ENCODE peak calls at places on chromosomes 4 and X, in eight cellular contexts. T is right lobe of liver; G is body of pancreas; O is hepatocyte; V is pancreas; D is suprapubic skin; W is sigmoid colon; B is CD8-positive, alpha-beta T cell. U is an unnamed sample. For H3K4me1, the result is how much of the 10 kb centered on the place peaks cover.

GRCh38 chrX:69083361-69083760 is 81.9 kb downstream of the PJA1 start:
- DNase-seq in T (no peak), G (no peak), O (no peak), V (no peak), D (no peak), W (no peak), B (no peak), U (no peak)

GRCh38 chr4:183657564-183657963 is 1.4 kb downstream of the RWDD4 start:
- DNase-seq in T (no peak), G (no peak), O (no peak), V (no peak), D (no peak), W (no peak), B (no peak), U (no peak)

GRCh38 chr4:159422626-159423025 is 319.7 kb downstream of the RAPGEF2 start:
- DNase-seq in T (no peak), G (no peak), O (no peak), V (no peak), D (no peak), W (no peak), B (no peak), U (no peak)

GRCh38 chr4:133151681-133152329 is 2.7 kb downstream of the PCDH10 start:
- DNase-seq in T (no peak), G (no peak), O (peak), V (no peak), D (peak), W (peak), B (no peak), U (peak)

GRCh38 chr4:73776363-73776762 is 36.0 kb downstream of the CXCL8 start:
- DNase-seq in T (peak), G (peak), O (peak), V (peak), D (no peak), W (peak), B (no peak), U (peak)

GRCh38 chr4:125796138-125796537 is 481.4 kb downstream of the FAT4 start:
- DNase-seq in T (no peak), G (no peak), O (no peak), V (no peak), D (no peak), W (no peak), B (no peak), U (no peak)

GRCh38 chr4:149322203-149322602 is 493.4 kb downstream of the IQCM start:
- DNase-seq in T (no peak), G (no peak), O (no peak), V (no peak), D (no peak), W (no peak), B (no peak), U (no peak)

GRCh38 chrX:153687121-153688039 is at the start of gene SLC6A8:
- DNase-seq in T (peak), G (peak), O (peak), V (peak), D (peak), W (peak), B (peak), U (peak)

GRCh38 chr4:108940086-108941033 is 177.5 kb upstream of the ETNPPL start:
- DNase-seq in T (no peak), G (no peak), O (no peak), V (no peak), D (no peak), W (no peak), B (no peak), U (no peak)

GRCh38 chr4:166121897-166122296 is 248.9 kb downstream of the TLL1 start:
- DNase-seq in T (no peak), G (no peak), O (no peak), V (no peak), D (no peak), W (no peak), B (no peak), U (no peak)

GRCh38 chr4:13980317-13980716 is 352.8 kb upstream of the BOD1L1 start:
- DNase-seq in T (no peak), G (no peak), O (peak), V (no peak), D (no peak), W (no peak), B (no peak), U (no peak)

GRCh38 chr4:123340381-123340701 is 56.3 kb upstream of the SPRY1 start:
- DNase-seq in T (no peak), G (no peak), O (peak), V (no peak), D (no peak), W (no peak), B (no peak), U (no peak)

GRCh38 chr4:6907658-6908191 is 1.9 kb upstream of the TBC1D14 start:
- DNase-seq in T (no peak), G (peak), O (peak), V (peak), D (no peak), W (peak), B (no peak), U (peak)

GRCh38 chrX:15619053-15619772 is 18.5 kb upstream of the ACE2 start:
- DNase-seq in T (no peak), G (peak), O (peak), V (no peak), D (no peak), W (no peak), B (no peak), U (no peak)

GRCh38 chr4:153418114-153418513 is 48.0 kb upstream of the TMEM131L start:
- DNase-seq in T (no peak), G (no peak), O (no peak), V (no peak), D (no peak), W (no peak), B (no peak), U (no peak)

GRCh38 chr4:99754756-99755155 is 61.9 kb upstream of the DAPP1 start:
- DNase-seq in T (no peak), G (no peak), O (no peak), V (no peak), D (no peak), W (no peak), B (no peak), U (no peak)

GRCh38 chr4:142547974-142548373 is 298.1 kb downstream of the INPP4B start:
- DNase-seq in T (no peak), G (no peak), O (no peak), V (no peak), D (no peak), W (no peak), B (no peak), U (no peak)

GRCh38 chr4:186557486-186557885 is 2.1 kb upstream of the MTNR1A start:
- DNase-seq in T (no peak), G (no peak), O (no peak), V (no peak), D (no peak), W (no peak), B (no peak), U (no peak)

GRCh38 chr4:52852041-52852440 is 10.1 kb upstream of the RASL11B start:
- DNase-seq in T (no peak), G (no peak), O (no peak), V (no peak), D (no peak), W (no peak), B (no peak), U (no peak)

GRCh38 chr4:8324640-8325239 is 55.2 kb downstream of the HTRA3 start:
- DNase-seq in T (peak), G (no peak), O (no peak), V (no peak), D (peak), W (peak), B (no peak), U (no peak)

GRCh38 chrX:101220881-101221280 is 1.3 kb downstream of the DRP2 start:
- DNase-seq in T (no peak), G (peak), O (no peak), V (no peak), D (no peak), W (no peak), B (no peak), U (no peak)

GRCh38 chrX:10314530-10315104 is 157.8 kb downstream of the CLCN4 start:
- DNase-seq in T (no peak), G (no peak), O (no peak), V (no peak), D (no peak), W (no peak), B (no peak), U (no peak)

GRCh38 chr4:144575181-144575580 is 70.8 kb upstream of the HHIP start:
- DNase-seq in T (no peak), G (no peak), O (peak), V (no peak), D (no peak), W (no peak), B (no peak), U (no peak)

GRCh38 chrX:42708222-42708621 is 69.7 kb downstream of the PPP1R2C start:
- DNase-seq in T (no peak), G (no peak), O (no peak), V (no peak), D (no peak), W (no peak), B (no peak), U (no peak)

GRCh38 chrX:42739771-42740170 is 38.2 kb downstream of the PPP1R2C start:
- DNase-seq in T (no peak), G (no peak), O (no peak), V (no peak), D (no peak), W (no peak), B (no peak), U (no peak)

GRCh38 chrX:53435997-53436396 is 1.8 kb upstream of the HSD17B10 start:
- DNase-seq in T (peak), G (peak), O (peak), V (peak), D (no peak), W (peak), B (peak), U (peak)

GRCh38 chr4:151291485-151291884 is 14.5 kb downstream of the PRSS48 start:
- DNase-seq in T (no peak), G (no peak), O (no peak), V (no peak), D (no peak), W (no peak), B (no peak), U (no peak)

GRCh38 chr4:40401646-40402045 is 66.5 kb downstream of the CHRNA9 start:
- DNase-seq in T (no peak), G (no peak), O (no peak), V (no peak), D (no peak), W (no peak), B (no peak), U (no peak)

GRCh38 chr4:153765836-153766235 is 6.0 kb upstream of the RNF175 start:
- DNase-seq in T (no peak), G (no peak), O (no peak), V (no peak), D (no peak), W (no peak), B (no peak), U (no peak)

GRCh38 chrX:130110379-130111219 is at the start of gene ELF4:
- DNase-seq in T (no peak), G (peak), O (peak), V (no peak), D (no peak), W (peak), B (peak), U (peak)

GRCh38 chr4:55409468-55410171 is 13.9 kb downstream of the TMEM165 start:
- DNase-seq in T (no peak), G (no peak), O (no peak), V (no peak), D (no peak), W (no peak), B (no peak), U (no peak)

GRCh38 chr4:147709999-147710398 is 21.9 kb upstream of the ARHGAP10 start:
- DNase-seq in T (no peak), G (no peak), O (no peak), V (no peak), D (no peak), W (no peak), B (no peak), U (no peak)

GRCh38 chrX:154914052-154914451 is 27.9 kb downstream of the F8A1 start:
- DNase-seq in T (no peak), G (no peak), O (no peak), V (no peak), D (no peak), W (no peak), B (no peak), U (no peak)

GRCh38 chr4:3765271-3766206 is 646 bp upstream of the ADRA2C start:
- DNase-seq in T (peak), G (peak), O (peak), V (peak), D (no peak), W (no peak), B (no peak), U (no peak)

GRCh38 chrX:110171442-110171841 is 146.4 kb downstream of the AMMECR1 start:
- DNase-seq in T (no peak), G (no peak), O (no peak), V (no peak), D (no peak), W (no peak), B (no peak), U (no peak)

GRCh38 chrX:39576081-39576701 is 521.6 kb downstream of the BCOR start:
- DNase-seq in T (no peak), G (no peak), O (no peak), V (no peak), D (no peak), W (no peak), B (no peak), U (no peak)

GRCh38 chr4:145881991-145882390 is 56.6 kb downstream of the ZNF827 start:
- DNase-seq in T (no peak), G (peak), O (peak), V (peak), D (no peak), W (no peak), B (no peak), U (no peak)

GRCh38 chrX:111854778-111855490 is 21.0 kb upstream of the TRPC5OS start:
- DNase-seq in T (no peak), G (no peak), O (peak), V (no peak), D (no peak), W (no peak), B (no peak), U (no peak)

GRCh38 chrX:44906041-44906440 is 33.1 kb downstream of the KDM6A start:
- DNase-seq in T (no peak), G (no peak), O (no peak), V (no peak), D (no peak), W (no peak), B (no peak), U (no peak)

DNA sequence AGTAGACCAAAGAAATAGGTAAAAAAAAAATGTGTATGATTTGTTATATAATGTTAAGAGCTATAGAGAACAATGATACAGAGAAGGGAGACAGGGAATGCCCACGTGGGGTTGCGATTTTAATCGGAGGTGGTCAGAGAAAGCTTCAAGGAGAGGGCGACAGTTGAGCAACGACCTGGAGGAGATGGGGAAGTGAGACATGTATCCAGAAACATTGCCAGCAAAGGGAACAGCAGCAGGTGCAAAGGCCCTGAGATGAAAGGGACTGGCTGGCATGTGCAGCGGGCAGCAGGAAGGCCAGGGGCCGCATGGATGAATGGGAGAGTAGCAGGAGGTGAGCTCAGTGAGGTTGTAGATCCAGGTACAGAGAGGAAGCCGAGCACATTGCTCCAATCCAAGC is 32.9 kb downstream of the NIPAL1 start:
- DNase-seq in T (no peak), G (no peak), O (no peak), V (no peak), D (no peak), W (no peak), B (no peak), U (no peak)
- H3K4me1 ChIP-seq in T (under half), G (under half), O (under half), V (under half), D (under half), W (under half), B (under half), U (under half)

DNA sequence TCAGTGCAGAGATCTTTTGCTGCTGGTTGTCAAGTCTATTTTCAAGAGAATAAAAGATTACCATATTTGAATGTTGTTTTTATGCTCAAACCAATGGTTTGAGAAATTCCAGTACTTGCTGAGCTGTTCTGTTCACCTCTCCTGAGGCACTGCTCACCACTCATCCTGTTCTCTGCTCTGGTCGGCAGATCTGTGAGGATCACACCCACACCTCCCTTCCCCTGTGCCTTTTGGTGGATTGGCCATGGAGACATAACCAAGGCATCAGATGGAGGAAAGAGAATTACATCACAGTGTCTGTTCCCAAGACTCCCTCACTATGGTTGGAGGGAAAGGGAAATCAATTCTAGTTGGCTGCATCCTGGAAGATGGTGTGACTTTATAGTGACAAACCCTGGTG is 391.6 kb downstream of the ARHGAP24 start:
- DNase-seq in T (no peak), G (no peak), O (no peak), V (no peak), D (no peak), W (no peak), B (no peak), U (no peak)
- H3K27ac ChIP-seq in T (no peak), G (peak), O (no peak), V (no peak), D (no peak), W (no peak), B (no peak), U (no peak)

DNA sequence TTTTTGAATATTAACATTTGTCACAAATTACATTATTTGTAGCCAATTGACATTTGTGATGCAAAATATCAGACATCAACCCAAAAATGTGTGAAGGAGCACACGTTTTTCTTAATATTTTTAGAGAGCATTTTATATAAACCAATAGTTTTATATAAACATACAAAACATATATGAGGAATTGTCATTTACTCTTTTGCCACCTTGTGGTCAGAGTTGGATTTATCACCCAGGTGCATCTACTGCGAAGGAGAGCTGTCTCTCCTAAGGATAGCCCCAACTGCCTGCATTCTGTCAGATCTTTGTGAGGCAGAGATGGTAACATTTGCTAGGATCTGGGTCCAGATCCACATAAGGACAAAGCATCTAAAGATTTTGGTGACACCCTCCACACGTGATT is 2.5 kb upstream of the USP27X start:
- DNase-seq in T (no peak), G (peak), O (peak), V (no peak), D (no peak), W (no peak), B (peak), U (no peak)
- TF ChIP-seq CTCF in T (peak), G (peak), O (peak), V (peak), D (peak), W (peak), B (peak), U (no peak)

GRCh38 chrX:12979630-12980015 is 4.7 kb downstream of the TMSB4X start:
- DNase-seq in T (no peak), G (no peak), O (no peak), V (no peak), D (no peak), W (no peak), B (no peak), U (no peak)

GRCh38 chrX:12975999-12976558 is 1.2 kb downstream of the TMSB4X start:
- DNase-seq in T (peak), G (peak), O (peak), V (peak), D (no peak), W (no peak), B (peak), U (peak)

GRCh38 chrX:12978205-12979010 is 3.5 kb downstream of the TMSB4X start:
- DNase-seq in T (no peak), G (peak), O (peak), V (peak), D (no peak), W (peak), B (peak), U (peak)

GRCh38 chrX:12979011-12979629 is 4.2 kb downstream of the TMSB4X start:
- DNase-seq in T (no peak), G (no peak), O (no peak), V (no peak), D (no peak), W (no peak), B (no peak), U (no peak)

GRCh38 chrX:12977761-12978204 is 2.9 kb downstream of the TMSB4X start:
- DNase-seq in T (no peak), G (no peak), O (no peak), V (no peak), D (no peak), W (no peak), B (no peak), U (no peak)
- H3K4me1 ChIP-seq in T (under half), G (under half), O (under half), V (under half), D (under half), W (under half), B (under half), U (under half)

GRCh38 chrX:107153005-107153404 is 34.4 kb upstream of the RBM41 start:
- DNase-seq in T (no peak), G (no peak), O (no peak), V (no peak), D (no peak), W (no peak), B (no peak), U (no peak)

DNA sequence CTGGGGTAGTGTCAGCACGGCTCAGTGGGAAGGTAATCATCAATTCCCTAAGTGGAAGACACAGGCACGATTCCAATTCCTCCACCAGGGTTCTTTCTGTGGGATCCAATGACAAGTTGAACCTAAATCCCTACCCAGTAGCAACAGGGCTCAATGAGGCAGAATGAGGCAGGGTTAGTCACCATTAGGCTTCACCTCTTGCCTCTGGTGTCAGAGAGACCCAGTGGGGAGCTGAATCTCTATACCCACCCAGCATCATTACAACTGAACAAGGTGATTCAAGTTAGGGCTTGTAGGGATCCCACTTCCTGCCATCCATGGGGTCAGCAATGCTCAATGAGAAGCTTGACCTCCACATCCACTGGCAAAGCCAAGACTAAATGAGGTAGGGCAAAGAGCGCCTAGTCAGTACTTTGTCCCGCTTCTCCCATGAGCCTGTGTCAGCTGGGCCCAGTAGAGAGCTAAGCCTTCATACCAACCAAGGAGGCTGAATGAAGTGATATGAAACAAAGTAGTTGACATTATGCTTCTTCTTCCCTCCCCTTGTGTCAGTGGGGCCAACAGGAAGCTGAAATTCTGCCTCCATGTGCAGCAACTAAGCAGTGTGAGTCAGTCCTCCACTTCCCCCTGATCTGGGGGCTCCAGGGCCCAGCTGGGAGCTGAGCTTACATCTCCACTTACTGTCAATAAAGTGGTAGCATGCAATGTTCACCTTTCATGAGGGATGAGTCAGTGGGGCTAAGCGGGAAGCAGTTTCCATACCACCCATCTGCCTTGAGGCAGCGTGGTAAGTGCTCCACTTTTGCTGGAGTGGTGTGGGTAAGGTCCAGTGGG is 36.4 kb upstream of the RBM41 start:
- DNase-seq in T (no peak), G (no peak), O (peak), V (no peak), D (no peak), W (no peak), B (peak), U (no peak)
- H3K27ac ChIP-seq in T (no peak), G (no peak), O (no peak), V (no peak), D (no peak), W (no peak), B (no peak), U (no peak)

GRCh38 chrX:94676285-94676684 is 1002.3 kb downstream of the FAM133A start:
- DNase-seq in T (no peak), G (no peak), O (no peak), V (no peak), D (no peak), W (no peak), B (no peak), U (no peak)
- TF ChIP-seq CTCF in T (no peak), G (no peak), O (no peak), V (no peak), D (no peak), W (no peak), B (no peak), U (no peak)

U was measured in ovary.